ENCODE peak calls at places on chromosomes 1 and 21, in six cellular contexts. H is K562, A is stomach, X is suprapubic skin, D is SK-N-SH, E is GM12878. C is an unnamed sample. For H3K4me1, the result is how much of the 10 kb centered on the place peaks cover.

GRCh38 chr1:231279081-231279480 is 38.1 kb downstream of the GNPAT start:
- DNase-seq in X (no peak), D (no peak), A (no peak), H (no peak), E (no peak), C (no peak)

GRCh38 chr1:75233302-75233929 is 99.2 kb downstream of the LHX8 start:
- DNase-seq in D (peak), H (peak), A (no peak), X (no peak), E (peak), C (no peak)

GRCh38 chr1:85048296-85049064 is at the start of gene MCOLN3:
- DNase-seq in X (peak), D (peak), A (peak), H (peak), E (no peak), C (peak)

GRCh38 chr1:156767101-156767878 is at the start of gene PRCC:
- DNase-seq in E (peak), X (peak), H (peak), A (peak), D (peak), C (peak)

GRCh38 chr1:195202271-195202670 is 1406.0 kb downstream of the KCNT2 start:
- DNase-seq in A (no peak), H (no peak), X (no peak), E (no peak), D (no peak), C (no peak)

GRCh38 chr1:172902861-172903381 is 147.8 kb downstream of the TNFSF18 start:
- DNase-seq in E (no peak), D (no peak), X (no peak), H (no peak), A (no peak), C (no peak)

GRCh38 chr1:220372451-220372850 is 100.2 kb upstream of the RAB3GAP2 start:
- DNase-seq in H (no peak), E (no peak), A (no peak), X (no peak), D (no peak), C (no peak)

GRCh38 chr1:183039985-183040447 is 16.8 kb downstream of the LAMC1 start:
- DNase-seq in X (no peak), D (no peak), E (no peak), H (no peak), A (no peak), C (no peak)

GRCh38 chr21:46362946-46363345 is 39.0 kb downstream of the PCNT start:
- DNase-seq in D (no peak), X (no peak), H (no peak), E (no peak), A (no peak), C (no peak)
- TF ChIP-seq POLR2AphosphoS5 in D (no peak), X (no peak), H (no peak), E (no peak), A (no peak), C (no peak)

GRCh38 chr1:40709100-40709801 is 17.7 kb downstream of the NFYC start:
- DNase-seq in H (peak), D (peak), X (peak), A (peak), E (peak), C (peak)

GRCh38 chr1:40709802-40710278 is 18.3 kb downstream of the NFYC start:
- DNase-seq in X (no peak), D (no peak), E (no peak), H (no peak), A (no peak), C (no peak)

GRCh38 chr1:40712405-40712944 is 21.0 kb downstream of the NFYC start:
- DNase-seq in D (no peak), A (peak), H (no peak), E (no peak), X (no peak), C (no peak)

GRCh38 chr1:40711465-40712404 is 20.2 kb downstream of the NFYC start:
- DNase-seq in X (no peak), A (no peak), H (peak), D (no peak), E (no peak), C (no peak)

DNA sequence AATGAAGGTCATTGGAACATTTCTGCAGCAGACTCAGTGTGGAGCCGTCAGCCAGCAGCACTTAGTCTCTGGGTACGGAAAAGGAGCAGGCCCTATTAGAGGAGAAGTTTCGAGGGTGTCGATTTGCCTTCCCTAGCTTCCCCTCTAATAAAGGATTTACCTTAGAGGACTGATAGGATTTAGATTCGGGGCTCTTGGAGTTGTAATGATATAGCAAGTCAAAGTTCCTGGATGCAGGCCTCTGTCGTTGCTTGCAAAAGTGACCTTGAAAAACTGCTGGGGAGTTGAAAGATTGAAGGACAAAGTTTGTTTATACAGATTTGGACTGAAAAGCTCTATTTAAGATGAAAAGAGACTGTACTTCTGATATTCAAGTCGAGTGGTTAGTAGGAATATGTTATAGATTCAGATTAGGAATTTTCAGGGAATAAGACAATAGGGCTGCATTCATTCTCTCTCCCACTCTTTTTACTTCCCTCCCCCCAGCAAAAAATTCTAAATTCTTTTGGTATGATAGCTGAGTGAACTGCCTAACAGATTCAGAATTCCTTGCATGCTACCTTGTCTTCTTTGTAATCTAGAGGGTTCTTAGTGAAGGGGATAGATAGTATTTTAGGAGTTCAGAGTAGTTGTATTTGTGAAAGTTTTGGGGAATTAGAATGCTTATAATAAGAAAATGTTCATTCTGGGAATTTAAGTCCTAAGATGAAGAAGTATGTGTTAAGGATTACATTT is 19.2 kb downstream of the NFYC start:
- DNase-seq in D (no peak), E (no peak), H (no peak), A (no peak), X (no peak), C (no peak)
- H3K4me1 ChIP-seq in D (under half), E (under half), H (under half), A (under half), X (half or more), C (under half)

GRCh38 chr1:5872886-5873285 is 119.3 kb downstream of the NPHP4 start:
- DNase-seq in A (no peak), X (no peak), H (no peak), D (no peak), E (no peak), C (no peak)
- TF ChIP-seq EP300 in A (no peak), X (no peak), H (no peak), D (no peak), E (no peak), C (no peak)

GRCh38 chr21:33491373-33492102 is at the start of gene DNAJC28:
- DNase-seq in D (peak), A (peak), X (peak), H (peak), E (peak), C (peak)

GRCh38 chr21:33492571-33492970 is 1.1 kb upstream of the DNAJC28 start:
- DNase-seq in X (no peak), E (no peak), H (no peak), A (no peak), D (no peak), C (no peak)

GRCh38 chr21:33490991-33491372 is 534 bp downstream of the DNAJC28 start:
- DNase-seq in X (no peak), A (no peak), H (no peak), E (no peak), D (no peak), C (no peak)

GRCh38 chr21:33487996-33488395 is 3.5 kb downstream of the DNAJC28 start:
- DNase-seq in A (no peak), H (no peak), X (no peak), D (no peak), E (no peak), C (no peak)

GRCh38 chr21:33488936-33489335 is 2.6 kb downstream of the DNAJC28 start:
- DNase-seq in A (no peak), H (no peak), X (no peak), D (no peak), E (no peak), C (no peak)
- TF ChIP-seq POLR2AphosphoS5 in A (no peak), H (no peak), X (no peak), D (no peak), E (no peak), C (no peak)